ENCODE peak calls at places on chromosomes 5 and 9, in four cellular contexts. Z, A, T and F are unnamed samples.

GRCh38 chr9:134243778-134244467 is 79.6 kb upstream of the RNU6ATAC start:
- DNase-seq in Z (peak; percentile 59), A (peak; percentile 42), T (no peak), F (no peak)

GRCh38 chr5:111375645-111376044 is 136.7 kb downstream of the STARD4 start:
- DNase-seq in Z (no peak), A (no peak), T (no peak), F (no peak)

GRCh38 chr5:68531970-68532369 is 316.4 kb downstream of the PIK3R1 start:
- DNase-seq in Z (no peak), A (no peak), T (no peak), F (no peak)

GRCh38 chr5:179558912-179559279 is 8.5 kb downstream of the RUFY1 start:
- DNase-seq in Z (peak; percentile 10), A (no peak), T (no peak), F (peak; percentile 70)

GRCh38 chr5:157160001-157160400 is 6.1 kb downstream of the GARIN3 start:
- DNase-seq in Z (no peak), A (no peak), T (no peak), F (no peak)

GRCh38 chr5:172641359-172642045 is 439 bp downstream of the NEURL1B start:
- DNase-seq in Z (no peak), A (no peak), T (no peak), F (peak; percentile 82)

GRCh38 chr5:95537501-95537900 is 17.3 kb downstream of the SKIC3 start:
- DNase-seq in Z (no peak), A (no peak), T (no peak), F (no peak)

GRCh38 chr5:153965102-153965645 is 73.5 kb downstream of the FAM114A2 start:
- DNase-seq in Z (peak; percentile 41), A (peak; percentile 13), T (peak; percentile 80), F (no peak)

GRCh38 chr5:92748072-92748676 is 832.8 kb downstream of the NR2F1-AS1 start:
- DNase-seq in Z (no peak), A (no peak), T (no peak), F (no peak)

GRCh38 chr5:7878381-7878873 is 9.5 kb downstream of the MTRR start:
- DNase-seq in Z (peak; percentile 76), A (peak; percentile 66), T (no peak), F (no peak)

GRCh38 chr5:38827525-38827924 is 18.3 kb upstream of the OSMR start:
- DNase-seq in Z (peak; percentile 74), A (no peak), T (no peak), F (no peak)

GRCh38 chr9:121393318-121393717 is 23.3 kb upstream of the STOM start:
- DNase-seq in Z (peak; percentile 39), A (no peak), T (peak; percentile 30), F (no peak)

GRCh38 chr5:124716169-124716568 is 30.3 kb downstream of the ZNF608 start:
- DNase-seq in Z (no peak), A (no peak), T (no peak), F (no peak)

GRCh38 chr5:27313549-27313948 is 275.2 kb upstream of the CDH9 start:
- DNase-seq in Z (no peak), A (no peak), T (no peak), F (no peak)

GRCh38 chr9:124045830-124046177 is 34.2 kb downstream of the LHX2 start:
- DNase-seq in Z (no peak), A (no peak), T (no peak), F (no peak)

GRCh38 chr5:151082976-151083651 is 2.3 kb upstream of the TNIP1 start:
- DNase-seq in Z (peak; percentile 36), A (no peak), T (no peak), F (no peak)

GRCh38 chr5:5313081-5313736 is 109.3 kb upstream of the ICE1 start:
- DNase-seq in Z (peak; percentile 4), A (no peak), T (no peak), F (no peak)

GRCh38 chr9:4774209-4774608 is 18.5 kb upstream of the RCL1 start:
- DNase-seq in Z (no peak), A (no peak), T (no peak), F (no peak)

GRCh38 chr9:119827526-119827925 is 458.3 kb upstream of the BRINP1 start:
- DNase-seq in Z (no peak), A (no peak), T (no peak), F (no peak)

GRCh38 chr5:139982157-139982974 is 60.7 kb downstream of the NRG2 start:
- DNase-seq in Z (peak; percentile 4), A (no peak), T (no peak), F (no peak)
- TF ChIP-seq CHD1 in Z (no peak), A (no peak), T (no peak), F (no peak)

GRCh38 chr5:76403713-76403962 is 553 bp downstream of the IQGAP2 start:
- DNase-seq in Z (no peak), A (no peak), T (no peak), F (no peak)
- TF ChIP-seq CHD1 in Z (no peak), A (no peak), T (no peak), F (peak; percentile 21)

GRCh38 chr9:93206576-93207155 is 22.7 kb downstream of the WNK2 start:
- DNase-seq in Z (no peak), A (no peak), T (no peak), F (no peak)

GRCh38 chr9:93209097-93209496 is 25.2 kb downstream of the WNK2 start:
- DNase-seq in Z (no peak), A (no peak), T (no peak), F (no peak)

GRCh38 chr9:93205896-93206575 is 22.1 kb downstream of the WNK2 start:
- DNase-seq in Z (no peak), A (no peak), T (no peak), F (no peak)

GRCh38 chr9:93207860-93208734 is 24.2 kb downstream of the WNK2 start:
- DNase-seq in Z (no peak), A (no peak), T (no peak), F (no peak)

GRCh38 chr9:93207326-93207814 is 23.4 kb downstream of the WNK2 start:
- DNase-seq in Z (peak; percentile 11), A (no peak), T (no peak), F (no peak)
- TF ChIP-seq CHD1 in Z (no peak), A (no peak), T (no peak), F (no peak)

DNA sequence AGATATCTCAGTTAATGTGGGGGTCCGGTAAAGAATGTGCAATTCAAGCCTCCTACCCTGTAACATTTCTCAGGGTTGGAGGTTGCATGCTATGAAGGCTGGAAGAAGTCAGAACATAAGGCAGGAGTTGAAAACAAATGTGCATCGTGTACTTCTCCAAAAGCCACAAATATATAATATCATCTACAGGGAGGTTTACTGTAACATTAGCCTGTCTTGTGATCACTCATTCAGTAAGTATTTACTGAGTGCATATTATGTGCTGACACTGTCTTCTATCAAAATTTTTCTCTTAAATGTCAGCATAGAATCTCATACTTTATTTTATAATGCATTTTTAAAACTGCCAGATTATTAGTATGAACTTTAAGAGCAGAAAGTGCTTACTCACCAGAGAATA is 105.6 kb upstream of the ZNF366 start:
- DNase-seq in Z (peak; percentile 25), A (no peak), T (no peak), F (no peak)
- TF ChIP-seq CHD1 in Z (no peak), A (no peak), T (no peak), F (no peak)

GRCh38 chr9:127509261-127509954 is 58.1 kb downstream of the LRSAM1 start:
- DNase-seq in Z (no peak), A (no peak), T (peak; percentile 51), F (no peak)
- TF ChIP-seq CHD1 in Z (no peak), A (no peak), T (no peak), F (no peak)